ENCODE peak calls at places on chromosomes 13 and 19, in eight cellular contexts. One of them, this sample, is unnamed.

GRCh38 chr19:28881616-28882015 is 331.3 kb downstream of the UQCRFS1 start:
- DNase-seq in adrenal gland: no peak
- DNase-seq in lower lobe of right lung: no peak
- DNase-seq in right lobe of liver: no peak
- DNase-seq in CD4-positive, alpha-beta T cell: no peak
- DNase-seq in body of pancreas: no peak
- DNase-seq in CD8-positive, alpha-beta T cell: no peak
- DNase-seq in CD8-positive, alpha-beta memory T cell: no peak
- DNase-seq in this sample: no peak

GRCh38 chr19:35088514-35088913 is 27.1 kb upstream of the FXYD3 start:
- DNase-seq in CD4-positive, alpha-beta T cell: no peak
- DNase-seq in CD8-positive, alpha-beta memory T cell: no peak
- DNase-seq in CD8-positive, alpha-beta T cell: no peak
- DNase-seq in lower lobe of right lung: no peak
- DNase-seq in body of pancreas: no peak
- DNase-seq in adrenal gland: no peak
- DNase-seq in right lobe of liver: no peak
- DNase-seq in this sample: no peak

GRCh38 chr13:24512208-24513068 is at the start of gene PARP4:
- DNase-seq in right lobe of liver: peak; percentile 89
- DNase-seq in CD4-positive, alpha-beta T cell: peak; percentile 66
- DNase-seq in body of pancreas: peak; percentile 80
- DNase-seq in lower lobe of right lung: peak; percentile 91
- DNase-seq in CD8-positive, alpha-beta T cell: peak; percentile 62
- DNase-seq in adrenal gland: peak; percentile 76
- DNase-seq in CD8-positive, alpha-beta memory T cell: peak; percentile 73
- DNase-seq in this sample: peak; percentile 81

GRCh38 chr13:95643471-95643813 is 1.1 kb downstream of the DZIP1 start:
- DNase-seq in lower lobe of right lung: no peak
- DNase-seq in CD8-positive, alpha-beta T cell: no peak
- DNase-seq in CD8-positive, alpha-beta memory T cell: no peak
- DNase-seq in adrenal gland: no peak
- DNase-seq in body of pancreas: no peak
- DNase-seq in CD4-positive, alpha-beta T cell: no peak
- DNase-seq in right lobe of liver: no peak
- DNase-seq in this sample: no peak

GRCh38 chr13:21208755-21209154 is 32.3 kb downstream of the MRPL57 start:
- DNase-seq in adrenal gland: peak; percentile 18
- DNase-seq in right lobe of liver: no peak
- DNase-seq in CD8-positive, alpha-beta memory T cell: no peak
- DNase-seq in CD4-positive, alpha-beta T cell: no peak
- DNase-seq in lower lobe of right lung: no peak
- DNase-seq in CD8-positive, alpha-beta T cell: no peak
- DNase-seq in body of pancreas: no peak
- DNase-seq in this sample: no peak

GRCh38 chr13:43984292-43984691 is 104.6 kb downstream of the LACC1 start:
- DNase-seq in lower lobe of right lung: no peak
- DNase-seq in body of pancreas: no peak
- DNase-seq in CD4-positive, alpha-beta T cell: no peak
- DNase-seq in adrenal gland: no peak
- DNase-seq in CD8-positive, alpha-beta T cell: no peak
- DNase-seq in CD8-positive, alpha-beta memory T cell: no peak
- DNase-seq in right lobe of liver: no peak
- DNase-seq in this sample: no peak

GRCh38 chr13:112990783-112991182 is 21.8 kb downstream of the MCF2L start:
- DNase-seq in right lobe of liver: no peak
- DNase-seq in CD8-positive, alpha-beta memory T cell: no peak
- DNase-seq in CD4-positive, alpha-beta T cell: no peak
- DNase-seq in adrenal gland: no peak
- DNase-seq in body of pancreas: peak; percentile 89
- DNase-seq in lower lobe of right lung: no peak
- DNase-seq in CD8-positive, alpha-beta T cell: no peak
- DNase-seq in this sample: peak; percentile 88

GRCh38 chr13:93079294-93079693 is 147.3 kb upstream of the GPC6 start:
- DNase-seq in CD4-positive, alpha-beta T cell: no peak
- DNase-seq in CD8-positive, alpha-beta T cell: no peak
- DNase-seq in CD8-positive, alpha-beta memory T cell: no peak
- DNase-seq in adrenal gland: no peak
- DNase-seq in right lobe of liver: no peak
- DNase-seq in body of pancreas: no peak
- DNase-seq in lower lobe of right lung: no peak
- DNase-seq in this sample: no peak

GRCh38 chr13:73677041-73677589 is 457.1 kb downstream of the KLF12 start:
- DNase-seq in right lobe of liver: no peak
- DNase-seq in body of pancreas: no peak
- DNase-seq in adrenal gland: no peak
- DNase-seq in lower lobe of right lung: no peak
- DNase-seq in CD4-positive, alpha-beta T cell: no peak
- DNase-seq in CD8-positive, alpha-beta memory T cell: no peak
- DNase-seq in CD8-positive, alpha-beta T cell: no peak
- DNase-seq in this sample: no peak

GRCh38 chr19:16588824-16589577 is 16.8 kb upstream of the SLC35E1 start:
- DNase-seq in CD8-positive, alpha-beta memory T cell: no peak
- DNase-seq in adrenal gland: no peak
- DNase-seq in CD4-positive, alpha-beta T cell: no peak
- DNase-seq in body of pancreas: no peak
- DNase-seq in lower lobe of right lung: no peak
- DNase-seq in CD8-positive, alpha-beta T cell: no peak
- DNase-seq in right lobe of liver: no peak
- DNase-seq in this sample: no peak

GRCh38 chr13:27808866-27809546 is 16.7 kb downstream of the GSX1 start:
- DNase-seq in CD8-positive, alpha-beta T cell: no peak
- DNase-seq in CD8-positive, alpha-beta memory T cell: no peak
- DNase-seq in right lobe of liver: no peak
- DNase-seq in CD4-positive, alpha-beta T cell: no peak
- DNase-seq in lower lobe of right lung: no peak
- DNase-seq in body of pancreas: no peak
- DNase-seq in adrenal gland: no peak
- DNase-seq in this sample: no peak

GRCh38 chr13:27810009-27810408 is 17.7 kb downstream of the GSX1 start:
- DNase-seq in right lobe of liver: no peak
- DNase-seq in CD8-positive, alpha-beta memory T cell: no peak
- DNase-seq in CD8-positive, alpha-beta T cell: no peak
- DNase-seq in body of pancreas: no peak
- DNase-seq in CD4-positive, alpha-beta T cell: no peak
- DNase-seq in adrenal gland: no peak
- DNase-seq in lower lobe of right lung: no peak
- DNase-seq in this sample: no peak

GRCh38 chr13:27810461-27810860 is 18.2 kb downstream of the GSX1 start:
- DNase-seq in CD4-positive, alpha-beta T cell: no peak
- DNase-seq in adrenal gland: no peak
- DNase-seq in body of pancreas: no peak
- DNase-seq in lower lobe of right lung: no peak
- DNase-seq in right lobe of liver: no peak
- DNase-seq in CD8-positive, alpha-beta T cell: no peak
- DNase-seq in CD8-positive, alpha-beta memory T cell: no peak
- DNase-seq in this sample: no peak

DNA sequence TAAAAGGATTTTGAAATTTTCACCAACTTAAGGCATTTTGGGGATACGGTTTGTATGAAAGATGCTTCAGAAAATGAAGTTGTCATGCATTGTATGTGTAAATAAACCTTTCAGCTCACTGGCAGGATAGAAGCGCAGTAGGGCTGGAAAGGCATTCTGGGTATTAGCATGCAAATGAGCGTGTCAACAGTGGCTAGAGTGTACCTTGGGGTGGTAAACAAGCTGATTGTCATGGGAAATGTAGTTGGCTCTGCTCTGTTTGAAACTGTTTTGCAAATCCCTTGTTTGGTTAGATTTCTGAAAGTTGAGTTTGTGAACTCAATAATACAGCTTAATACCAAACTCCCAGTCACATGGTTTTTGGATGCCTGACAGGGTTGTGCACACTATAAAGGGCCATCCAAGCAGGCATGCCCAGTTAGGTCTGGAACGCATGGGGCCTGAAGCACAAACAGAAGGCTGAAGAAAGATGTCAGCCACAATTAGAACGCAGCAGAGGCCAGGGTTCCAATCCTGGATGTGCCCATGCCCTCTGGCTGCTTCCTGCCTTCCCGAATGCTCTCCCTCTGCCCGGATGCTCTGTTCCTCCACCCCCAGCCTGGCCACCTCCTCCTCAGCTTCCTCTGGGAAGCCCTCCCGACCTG is 14.6 kb downstream of the GSX1 start:
- DNase-seq in right lobe of liver: no peak
- DNase-seq in body of pancreas: no peak
- DNase-seq in CD8-positive, alpha-beta memory T cell: no peak
- DNase-seq in adrenal gland: no peak
- DNase-seq in lower lobe of right lung: no peak
- DNase-seq in CD4-positive, alpha-beta T cell: no peak
- DNase-seq in CD8-positive, alpha-beta T cell: no peak
- DNase-seq in this sample: no peak
- H3K27me3 ChIP-seq in right lobe of liver: no peaks in the 10 kb centered on the region
- H3K27me3 ChIP-seq in body of pancreas: no peaks in the 10 kb centered on the region
- H3K27me3 ChIP-seq in CD8-positive, alpha-beta memory T cell: no peaks in the 10 kb centered on the region
- H3K27me3 ChIP-seq in adrenal gland: peaks cover 28% of the 10 kb centered on the region
- H3K27me3 ChIP-seq in lower lobe of right lung: peaks cover 49% of the 10 kb centered on the region
- H3K27me3 ChIP-seq in CD4-positive, alpha-beta T cell: peaks cover 21% of the 10 kb centered on the region
- H3K27me3 ChIP-seq in CD8-positive, alpha-beta T cell: no peaks in the 10 kb centered on the region
- H3K27me3 ChIP-seq in this sample: peaks cover 42% of the 10 kb centered on the region

GRCh38 chr19:4990306-4990705 is 21.4 kb downstream of the KDM4B start:
- DNase-seq in right lobe of liver: no peak
- DNase-seq in CD8-positive, alpha-beta T cell: no peak
- DNase-seq in CD4-positive, alpha-beta T cell: no peak
- DNase-seq in body of pancreas: no peak
- DNase-seq in lower lobe of right lung: no peak
- DNase-seq in CD8-positive, alpha-beta memory T cell: no peak
- DNase-seq in adrenal gland: no peak
- DNase-seq in this sample: no peak
- H3K27me3 ChIP-seq in right lobe of liver: no peaks in the 10 kb centered on the region
- H3K27me3 ChIP-seq in CD8-positive, alpha-beta T cell: no peaks in the 10 kb centered on the region
- H3K27me3 ChIP-seq in CD4-positive, alpha-beta T cell: no peaks in the 10 kb centered on the region
- H3K27me3 ChIP-seq in body of pancreas: no peaks in the 10 kb centered on the region
- H3K27me3 ChIP-seq in lower lobe of right lung: no peaks in the 10 kb centered on the region
- H3K27me3 ChIP-seq in CD8-positive, alpha-beta memory T cell: no peaks in the 10 kb centered on the region
- H3K27me3 ChIP-seq in adrenal gland: no peaks in the 10 kb centered on the region
- H3K27me3 ChIP-seq in this sample: no peaks in the 10 kb centered on the region

DNA sequence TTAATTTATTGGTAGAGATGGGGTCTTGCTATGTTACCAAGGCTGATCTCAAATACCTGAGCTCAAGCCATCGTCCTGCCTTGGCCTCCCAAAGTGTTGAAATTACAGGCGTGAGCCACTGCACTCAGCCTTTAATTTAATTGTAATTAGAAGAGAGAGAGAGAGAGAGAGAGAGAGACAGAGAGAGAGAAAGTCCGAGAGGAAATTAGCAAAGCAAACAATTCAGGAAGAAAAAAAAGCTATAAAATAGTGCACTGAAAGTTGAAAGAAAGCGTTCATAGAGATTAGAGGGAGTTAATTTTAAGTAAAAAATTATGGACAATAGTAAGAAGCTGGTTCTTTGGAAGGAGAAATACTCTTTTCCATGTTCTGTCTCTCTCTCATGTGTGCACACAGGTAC is 7.0 kb downstream of the GPR32 start:
- DNase-seq in body of pancreas: no peak
- DNase-seq in CD8-positive, alpha-beta T cell: no peak
- DNase-seq in adrenal gland: no peak
- DNase-seq in CD8-positive, alpha-beta memory T cell: no peak
- DNase-seq in lower lobe of right lung: no peak
- DNase-seq in right lobe of liver: no peak
- DNase-seq in CD4-positive, alpha-beta T cell: no peak
- DNase-seq in this sample: no peak
- H3K27me3 ChIP-seq in body of pancreas: peaks cover 39% of the 10 kb centered on the region
- H3K27me3 ChIP-seq in CD8-positive, alpha-beta T cell: peaks cover 15% of the 10 kb centered on the region
- H3K27me3 ChIP-seq in adrenal gland: peaks cover 55% of the 10 kb centered on the region
- H3K27me3 ChIP-seq in CD8-positive, alpha-beta memory T cell: peaks cover 21% of the 10 kb centered on the region
- H3K27me3 ChIP-seq in lower lobe of right lung: peaks cover 73% of the 10 kb centered on the region
- H3K27me3 ChIP-seq in right lobe of liver: peaks cover 23% of the 10 kb centered on the region
- H3K27me3 ChIP-seq in CD4-positive, alpha-beta T cell: peaks cover 72% of the 10 kb centered on the region
- H3K27me3 ChIP-seq in this sample: peaks cover 3% of the 10 kb centered on the region

GRCh38 chr19:45258862-45259261 is 7.8 kb downstream of the MARK4 start:
- DNase-seq in CD4-positive, alpha-beta T cell: no peak
- DNase-seq in adrenal gland: no peak
- DNase-seq in lower lobe of right lung: no peak
- DNase-seq in body of pancreas: no peak
- DNase-seq in CD8-positive, alpha-beta T cell: no peak
- DNase-seq in right lobe of liver: no peak
- DNase-seq in CD8-positive, alpha-beta memory T cell: no peak
- DNase-seq in this sample: no peak

GRCh38 chr19:45263013-45263412 is 11.9 kb downstream of the MARK4 start:
- DNase-seq in lower lobe of right lung: no peak
- DNase-seq in CD4-positive, alpha-beta T cell: no peak
- DNase-seq in CD8-positive, alpha-beta T cell: no peak
- DNase-seq in CD8-positive, alpha-beta memory T cell: no peak
- DNase-seq in body of pancreas: no peak
- DNase-seq in adrenal gland: no peak
- DNase-seq in right lobe of liver: no peak
- DNase-seq in this sample: no peak

GRCh38 chr19:45265375-45265774 is 14.3 kb downstream of the MARK4 start:
- DNase-seq in adrenal gland: no peak
- DNase-seq in body of pancreas: no peak
- DNase-seq in lower lobe of right lung: no peak
- DNase-seq in right lobe of liver: no peak
- DNase-seq in CD8-positive, alpha-beta memory T cell: no peak
- DNase-seq in CD4-positive, alpha-beta T cell: no peak
- DNase-seq in CD8-positive, alpha-beta T cell: no peak
- DNase-seq in this sample: no peak

GRCh38 chr19:45264781-45265317 is 13.8 kb downstream of the MARK4 start:
- DNase-seq in CD8-positive, alpha-beta memory T cell: no peak
- DNase-seq in lower lobe of right lung: no peak
- DNase-seq in CD4-positive, alpha-beta T cell: no peak
- DNase-seq in body of pancreas: no peak
- DNase-seq in right lobe of liver: no peak
- DNase-seq in CD8-positive, alpha-beta T cell: no peak
- DNase-seq in adrenal gland: no peak
- DNase-seq in this sample: no peak

DNA sequence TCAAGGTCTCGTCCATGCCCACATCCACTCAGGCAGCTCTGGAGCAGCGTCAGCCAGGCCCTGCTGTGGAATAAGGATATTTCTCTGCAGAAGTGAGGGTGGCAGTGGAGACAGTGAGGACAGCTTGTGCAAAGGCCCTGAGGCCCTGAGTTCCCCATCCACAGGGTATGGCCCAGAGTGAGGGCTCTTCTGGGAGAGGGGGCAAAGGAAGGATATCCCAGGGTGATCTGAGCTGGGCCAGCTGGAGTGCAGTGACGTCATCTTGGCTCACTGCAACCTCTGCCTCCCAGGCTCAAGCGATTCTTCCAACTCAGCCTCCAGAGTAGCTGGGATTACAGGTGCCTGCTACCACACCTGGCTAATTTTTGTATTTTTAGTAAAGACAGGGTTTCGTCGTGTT is 11.5 kb downstream of the MARK4 start:
- DNase-seq in body of pancreas: no peak
- DNase-seq in right lobe of liver: no peak
- DNase-seq in lower lobe of right lung: no peak
- DNase-seq in CD4-positive, alpha-beta T cell: no peak
- DNase-seq in adrenal gland: no peak
- DNase-seq in CD8-positive, alpha-beta memory T cell: no peak
- DNase-seq in CD8-positive, alpha-beta T cell: no peak
- DNase-seq in this sample: no peak
- H3K27me3 ChIP-seq in body of pancreas: no peaks in the 10 kb centered on the region
- H3K27me3 ChIP-seq in right lobe of liver: no peaks in the 10 kb centered on the region
- H3K27me3 ChIP-seq in lower lobe of right lung: no peaks in the 10 kb centered on the region
- H3K27me3 ChIP-seq in CD4-positive, alpha-beta T cell: no peaks in the 10 kb centered on the region
- H3K27me3 ChIP-seq in adrenal gland: no peaks in the 10 kb centered on the region
- H3K27me3 ChIP-seq in CD8-positive, alpha-beta memory T cell: no peaks in the 10 kb centered on the region
- H3K27me3 ChIP-seq in CD8-positive, alpha-beta T cell: no peaks in the 10 kb centered on the region
- H3K27me3 ChIP-seq in this sample: no peaks in the 10 kb centered on the region